ENCODE peak calls at places on chromosomes 11 and 22, in ten cellular contexts. X, Z, P, O, C, N, K, A, M and V are unnamed samples.

GRCh38 chr11:118907051-118907748 is 18.5 kb downstream of the BCL9L start:
- DNase-seq in X (peak), Z (peak), P (no peak), O (peak), C (peak), N (peak), K (peak), A (peak), M (peak), V (no peak)

GRCh38 chr11:30351061-30351460 is 28.2 kb downstream of the ARL14EP start:
- DNase-seq in X (no peak), Z (no peak), P (no peak), O (no peak), C (no peak), N (no peak), K (no peak), A (no peak), M (no peak), V (no peak)

GRCh38 chr11:33017478-33017877 is 1.8 kb downstream of the DEPDC7 start:
- DNase-seq in X (no peak), Z (no peak), P (no peak), O (no peak), C (no peak), N (no peak), K (no peak), A (no peak), M (no peak), V (no peak)

GRCh38 chr22:26570126-26570525 is 19.8 kb downstream of the TPST2 start:
- DNase-seq in X (no peak), Z (no peak), P (no peak), O (no peak), C (no peak), N (no peak), K (no peak), A (no peak), M (no peak), V (no peak)

GRCh38 chr11:62716206-62716605 is 8.7 kb downstream of the GNG3 start:
- DNase-seq in X (no peak), Z (no peak), P (no peak), O (no peak), C (no peak), N (no peak), K (no peak), A (no peak), M (no peak), V (no peak)

GRCh38 chr11:134530826-134531225 is 118.8 kb upstream of the B3GAT1 start:
- DNase-seq in X (no peak), Z (peak), P (no peak), O (no peak), C (no peak), N (no peak), K (no peak), A (no peak), M (no peak), V (no peak)

GRCh38 chr11:71305451-71306125 is 53.2 kb upstream of the SHANK2 start:
- DNase-seq in X (no peak), Z (peak), P (no peak), O (peak), C (no peak), N (no peak), K (no peak), A (peak), M (no peak), V (no peak)

GRCh38 chr22:26577081-26577480 is 12.9 kb downstream of the TPST2 start:
- DNase-seq in X (no peak), Z (no peak), P (no peak), O (no peak), C (no peak), N (no peak), K (no peak), A (no peak), M (no peak), V (no peak)

GRCh38 chr11:3786781-3787428 is 10.4 kb downstream of the NUP98 start:
- DNase-seq in X (no peak), Z (no peak), P (no peak), O (no peak), C (no peak), N (no peak), K (no peak), A (no peak), M (peak), V (no peak)

GRCh38 chr22:39567135-39567946 is 3.2 kb upstream of the CACNA1I start:
- DNase-seq in X (no peak), Z (no peak), P (no peak), O (no peak), C (no peak), N (no peak), K (no peak), A (no peak), M (no peak), V (no peak)

GRCh38 chr11:1459739-1460395 is 26.7 kb downstream of the MOB2 start:
- DNase-seq in X (no peak), Z (no peak), P (no peak), O (no peak), C (no peak), N (no peak), K (no peak), A (peak), M (no peak), V (no peak)

GRCh38 chr11:102495161-102496042 is 35.1 kb downstream of the MMP7 start:
- DNase-seq in X (no peak), Z (no peak), P (peak), O (no peak), C (no peak), N (peak), K (peak), A (peak), M (peak), V (peak)

GRCh38 chr22:45235101-45235777 is 5.5 kb downstream of the KIAA0930 start:
- DNase-seq in X (no peak), Z (no peak), P (no peak), O (no peak), C (no peak), N (no peak), K (no peak), A (no peak), M (no peak), V (no peak)

GRCh38 chr11:91097069-91097468 is 874.2 kb upstream of the CHORDC1 start:
- DNase-seq in X (no peak), Z (no peak), P (no peak), O (no peak), C (no peak), N (no peak), K (no peak), A (no peak), M (no peak), V (no peak)

GRCh38 chr11:116787786-116788486 is at the start of gene ZPR1:
- DNase-seq in X (peak), Z (peak), P (no peak), O (peak), C (peak), N (peak), K (peak), A (peak), M (peak), V (no peak)

GRCh38 chr11:47879259-47880184 is 31.4 kb upstream of the NUP160 start:
- DNase-seq in X (no peak), Z (no peak), P (no peak), O (no peak), C (no peak), N (no peak), K (no peak), A (no peak), M (no peak), V (no peak)

GRCh38 chr22:23192133-23192532 is 11.8 kb downstream of the BCR start:
- DNase-seq in X (no peak), Z (no peak), P (no peak), O (no peak), C (no peak), N (no peak), K (no peak), A (no peak), M (no peak), V (no peak)

GRCh38 chr11:1297011-1297575 is 12.3 kb downstream of the TOLLIP start:
- DNase-seq in X (no peak), Z (no peak), P (no peak), O (no peak), C (no peak), N (no peak), K (no peak), A (peak), M (no peak), V (no peak)

GRCh38 chr11:2739531-2740274 is 39.9 kb upstream of the KCNQ1OT1 start:
- DNase-seq in X (no peak), Z (no peak), P (no peak), O (peak), C (no peak), N (no peak), K (no peak), A (no peak), M (no peak), V (no peak)

GRCh38 chr11:324131-324530 is 3.5 kb upstream of the IFITM3 start:
- DNase-seq in X (no peak), Z (peak), P (no peak), O (no peak), C (no peak), N (no peak), K (no peak), A (peak), M (no peak), V (no peak)

GRCh38 chr11:104691129-104691528 is 207.1 kb downstream of the CASP12 start:
- DNase-seq in X (no peak), Z (no peak), P (no peak), O (no peak), C (no peak), N (no peak), K (no peak), A (no peak), M (peak), V (no peak)

GRCh38 chr22:35480143-35480542 is 60.5 kb upstream of the RASD2 start:
- DNase-seq in X (no peak), Z (peak), P (peak), O (peak), C (peak), N (no peak), K (no peak), A (peak), M (peak), V (peak)

GRCh38 chr11:2395856-2396255 is 4.7 kb upstream of the TSSC4 start:
- DNase-seq in X (no peak), Z (no peak), P (no peak), O (no peak), C (no peak), N (no peak), K (no peak), A (no peak), M (no peak), V (no peak)

GRCh38 chr11:24531528-24531927 is 34.7 kb downstream of the LUZP2 start:
- DNase-seq in X (no peak), Z (no peak), P (no peak), O (no peak), C (no peak), N (no peak), K (no peak), A (no peak), M (peak), V (no peak)

GRCh38 chr11:6414874-6415328 is 4.0 kb downstream of the APBB1 start:
- DNase-seq in X (no peak), Z (no peak), P (no peak), O (no peak), C (no peak), N (no peak), K (no peak), A (no peak), M (no peak), V (no peak)

GRCh38 chr11:126874831-126875230 is 125.7 kb downstream of the KIRREL3 start:
- DNase-seq in X (no peak), Z (no peak), P (no peak), O (no peak), C (no peak), N (no peak), K (peak), A (no peak), M (no peak), V (no peak)
- TF ChIP-seq CTCF in X (no peak), Z (no peak), P (peak), O (no peak), C (no peak), N (no peak), K (peak), A (no peak), M (peak), V (peak)

GRCh38 chr11:131912127-131912526 is 541.7 kb downstream of the NTM start:
- DNase-seq in X (no peak), Z (no peak), P (no peak), O (no peak), C (no peak), N (no peak), K (no peak), A (no peak), M (no peak), V (no peak)
- H3K4me3 ChIP-seq in X (no peak), Z (no peak), P (peak), O (no peak), C (peak), N (no peak), K (peak), A (no peak), M (peak), V (no peak)

GRCh38 chr11:11786771-11787170 is 55.0 kb upstream of the USP47 start:
- DNase-seq in X (no peak), Z (no peak), P (no peak), O (no peak), C (no peak), N (no peak), K (peak), A (no peak), M (peak), V (no peak)

GRCh38 chr11:11786234-11786633 is 55.5 kb upstream of the USP47 start:
- DNase-seq in X (no peak), Z (no peak), P (no peak), O (no peak), C (no peak), N (no peak), K (no peak), A (no peak), M (peak), V (no peak)

GRCh38 chr11:11789735-11790369 is 51.9 kb upstream of the USP47 start:
- DNase-seq in X (no peak), Z (no peak), P (no peak), O (no peak), C (no peak), N (no peak), K (peak), A (no peak), M (peak), V (no peak)

GRCh38 chr11:11787305-11788066 is 54.3 kb upstream of the USP47 start:
- DNase-seq in X (peak), Z (peak), P (no peak), O (peak), C (peak), N (peak), K (peak), A (peak), M (peak), V (no peak)

DNA sequence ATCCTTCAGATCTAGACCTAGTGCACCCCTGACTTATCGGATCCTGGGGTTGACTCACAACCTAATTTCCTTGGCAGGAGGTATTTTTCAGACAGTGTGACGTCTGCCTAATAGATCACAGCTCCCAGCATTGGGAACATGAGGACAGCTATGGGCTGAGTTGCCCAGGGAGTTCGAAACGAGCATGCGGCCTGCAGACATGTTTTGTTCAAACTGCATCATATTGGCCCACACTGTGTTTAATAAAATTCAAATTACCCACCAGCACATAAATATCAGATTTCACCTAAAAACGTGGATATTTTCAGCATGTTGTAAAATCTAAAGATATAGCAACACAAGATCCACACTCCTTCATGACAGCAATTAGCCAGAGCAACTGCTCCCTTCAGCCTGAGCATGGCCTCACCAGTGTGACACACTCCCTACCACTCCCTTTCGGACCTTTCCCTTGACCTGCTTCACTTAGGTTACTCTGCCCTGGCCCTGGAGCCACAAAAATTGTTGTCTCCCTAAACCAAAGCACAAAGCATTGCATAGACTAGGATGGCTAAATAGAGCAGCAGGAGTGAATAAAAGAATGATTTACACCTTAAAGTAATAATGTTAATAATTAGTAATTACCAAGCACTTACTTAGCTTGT is 53.6 kb upstream of the USP47 start:
- DNase-seq in X (no peak), Z (no peak), P (no peak), O (no peak), C (no peak), N (no peak), K (no peak), A (no peak), M (no peak), V (no peak)
- TF ChIP-seq CTCF in X (no peak), Z (no peak), P (no peak), O (no peak), C (peak), N (no peak), K (no peak), A (no peak), M (no peak), V (no peak)

GRCh38 chr22:24433001-24433867 is 5.8 kb downstream of the ADORA2A start:
- DNase-seq in X (no peak), Z (no peak), P (no peak), O (no peak), C (no peak), N (no peak), K (no peak), A (peak), M (no peak), V (no peak)
- H3K4me3 ChIP-seq in X (no peak), Z (no peak), P (no peak), O (no peak), C (no peak), N (no peak), K (no peak), A (no peak), M (no peak), V (no peak)